ENCODE peak calls at places on chromosomes 12 and 14, in seven cellular contexts. K is tibial artery, S is ovary, C is dorsolateral prefrontal cortex, Y is coronary artery, E is fibroblast of lung, Z is mammary epithelial cell. N is an unnamed sample.

GRCh38 chr12:122558721-122559641 is 31.9 kb downstream of the KNTC1 start:
- DNase-seq in K (no peak), S (no peak), C (no peak), Y (no peak), E (no peak), Z (no peak), N (no peak)

GRCh38 chr12:112230136-112230535 is 104.8 kb downstream of the TRAFD1 start:
- DNase-seq in K (no peak), S (no peak), C (no peak), Y (no peak), E (no peak), Z (no peak), N (no peak)

GRCh38 chr12:14995583-14996425 is 23.0 kb downstream of the PDE6H start:
- DNase-seq in K (no peak), S (no peak), C (no peak), Y (no peak), E (peak), Z (peak), N (peak)

GRCh38 chr12:1993341-1993740 is 10.9 kb downstream of the DCP1B start:
- DNase-seq in K (no peak), S (no peak), C (no peak), Y (no peak), E (peak), Z (peak), N (peak)

GRCh38 chr14:71399057-71399487 is 491.8 kb downstream of the PCNX1 start:
- DNase-seq in K (no peak), S (no peak), C (no peak), Y (no peak), E (peak), Z (no peak), N (no peak)

GRCh38 chr14:36086629-36087380 is 89.7 kb downstream of the PTCSC3 start:
- DNase-seq in K (no peak), S (no peak), C (no peak), Y (no peak), E (no peak), Z (no peak), N (no peak)

GRCh38 chr12:69059465-69060457 is 126.8 kb upstream of the CPM start:
- DNase-seq in K (no peak), S (no peak), C (no peak), Y (no peak), E (peak), Z (peak), N (peak)

GRCh38 chr12:110340706-110341105 is 59.7 kb downstream of the ATP2A2 start:
- DNase-seq in K (no peak), S (no peak), C (no peak), Y (no peak), E (peak), Z (peak), N (no peak)

GRCh38 chr14:58716706-58717105 is 78.9 kb downstream of the DACT1 start:
- DNase-seq in K (no peak), S (no peak), C (no peak), Y (no peak), E (no peak), Z (no peak), N (no peak)

GRCh38 chr12:54431911-54432814 is 13.1 kb upstream of the ITGA5 start:
- DNase-seq in K (peak), S (peak), C (no peak), Y (peak), E (peak), Z (peak), N (no peak)

GRCh38 chr12:13523926-13524325 is 327.4 kb downstream of the EMP1 start:
- DNase-seq in K (no peak), S (no peak), C (no peak), Y (no peak), E (no peak), Z (no peak), N (no peak)

GRCh38 chr12:129887047-129887568 is 16.7 kb downstream of the TMEM132D start:
- DNase-seq in K (no peak), S (no peak), C (peak), Y (no peak), E (peak), Z (no peak), N (no peak)

GRCh38 chr12:57489157-57489641 is 1.3 kb downstream of the MARS1 start:
- DNase-seq in K (no peak), S (no peak), C (no peak), Y (no peak), E (peak), Z (no peak), N (peak)

GRCh38 chr12:45381351-45381750 is 165.5 kb downstream of the ANO6 start:
- DNase-seq in K (no peak), S (no peak), C (no peak), Y (no peak), E (no peak), Z (peak), N (no peak)

GRCh38 chr14:26204362-26204953 is 393.4 kb downstream of the NOVA1 start:
- DNase-seq in K (no peak), S (no peak), C (no peak), Y (no peak), E (no peak), Z (no peak), N (no peak)

GRCh38 chr14:26206640-26207039 is 391.2 kb downstream of the NOVA1 start:
- DNase-seq in K (no peak), S (no peak), C (no peak), Y (no peak), E (no peak), Z (no peak), N (no peak)

GRCh38 chr14:26200675-26201074 is 397.2 kb downstream of the NOVA1 start:
- DNase-seq in K (no peak), S (no peak), C (no peak), Y (no peak), E (peak), Z (no peak), N (no peak)

GRCh38 chr14:26199599-26200370 is 398.0 kb downstream of the NOVA1 start:
- DNase-seq in K (no peak), S (no peak), C (no peak), Y (no peak), E (peak), Z (no peak), N (no peak)

DNA sequence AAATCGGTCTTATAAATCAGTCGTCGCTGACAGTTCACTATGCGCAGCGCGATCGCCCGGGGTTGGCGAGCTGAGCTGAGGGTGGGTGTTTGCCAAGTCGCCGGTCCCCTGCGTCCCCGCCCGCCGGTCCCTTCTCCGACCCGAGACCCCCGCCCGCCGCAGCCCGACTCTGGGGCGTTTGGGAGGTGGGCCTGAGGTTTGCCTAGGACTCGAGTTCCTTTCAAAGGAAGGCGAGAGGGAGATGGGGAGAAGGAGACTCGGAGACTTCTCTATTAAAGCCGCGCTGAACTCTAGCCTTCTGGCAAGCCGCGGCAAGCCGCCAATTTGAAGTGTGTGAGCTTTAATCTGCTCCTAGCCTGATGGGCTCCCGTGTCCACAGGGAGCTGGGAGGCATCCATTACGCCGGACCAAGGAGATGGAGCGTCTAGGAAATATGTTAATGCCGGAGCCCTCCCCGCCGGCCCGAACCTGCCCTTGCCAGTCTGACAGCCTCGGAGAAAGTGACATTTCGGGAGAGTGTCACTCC is 392.8 kb downstream of the NOVA1 start:
- DNase-seq in K (peak), S (peak), C (peak), Y (no peak), E (peak), Z (no peak), N (peak)
- H3K4me3 ChIP-seq in K (peak), S (peak), C (peak), Y (peak), E (peak), Z (no peak), N (no peak)

GRCh38 chr12:106305376-106305775 is 2.8 kb downstream of the TCP11L2 start:
- DNase-seq in K (no peak), S (no peak), C (no peak), Y (no peak), E (peak), Z (peak), N (no peak)
- H3K27ac ChIP-seq in K (no peak), S (no peak), C (peak), Y (no peak), E (no peak), Z (no peak), N (no peak)

DNA sequence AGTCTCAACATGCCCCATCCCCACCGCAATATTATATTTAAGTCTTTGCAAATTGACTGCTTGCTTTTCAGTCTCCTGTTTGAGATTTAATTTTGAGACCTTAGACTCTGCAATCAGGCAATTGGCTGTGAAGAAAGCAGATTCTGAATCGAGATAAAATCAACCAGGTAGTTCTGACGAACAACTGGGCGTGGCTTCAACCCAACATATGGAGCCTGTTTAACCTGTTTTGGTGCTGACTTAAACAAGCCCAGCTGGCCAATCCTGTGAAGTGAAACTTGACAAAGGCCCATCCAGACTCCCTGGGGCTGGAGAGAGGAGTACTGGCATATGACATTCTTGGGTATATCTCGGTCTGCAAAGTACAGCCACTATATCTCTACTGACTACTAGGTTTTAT is 9.8 kb upstream of the CIPC start:
- DNase-seq in K (no peak), S (no peak), C (no peak), Y (no peak), E (no peak), Z (peak), N (no peak)
- H3K4me3 ChIP-seq in K (no peak), S (no peak), C (no peak), Y (no peak), E (no peak), Z (no peak), N (no peak)

GRCh38 chr12:25074113-25074512 is 120.8 kb downstream of the DNAI7 start:
- DNase-seq in K (no peak), S (no peak), C (no peak), Y (no peak), E (no peak), Z (peak), N (no peak)

GRCh38 chr12:25072901-25073645 is 121.9 kb downstream of the DNAI7 start:
- DNase-seq in K (no peak), S (no peak), C (no peak), Y (no peak), E (no peak), Z (no peak), N (no peak)

GRCh38 chr12:25069221-25069620 is 120.3 kb upstream of the BCAT1 start:
- DNase-seq in K (no peak), S (no peak), C (no peak), Y (no peak), E (no peak), Z (no peak), N (no peak)

GRCh38 chr12:25074954-25075353 is 120.0 kb downstream of the DNAI7 start:
- DNase-seq in K (no peak), S (no peak), C (no peak), Y (no peak), E (no peak), Z (no peak), N (no peak)

GRCh38 chr12:25071366-25071765 is 122.5 kb upstream of the BCAT1 start:
- DNase-seq in K (no peak), S (no peak), C (no peak), Y (no peak), E (no peak), Z (no peak), N (no peak)
- H3K27ac ChIP-seq in K (no peak), S (no peak), C (no peak), Y (no peak), E (no peak), Z (no peak), N (no peak)

GRCh38 chr14:106844608-106845285 is 1318.4 kb downstream of the TMEM121 start:
- DNase-seq in K (peak), S (peak), C (no peak), Y (no peak), E (no peak), Z (peak), N (no peak)
- H3K4me3 ChIP-seq in K (peak), S (peak), C (peak), Y (peak), E (no peak), Z (peak), N (peak)

GRCh38 chr12:7060353-7060954 is at the start of gene C1S:
- DNase-seq in K (peak), S (peak), C (no peak), Y (peak), E (peak), Z (peak), N (peak)

GRCh38 chr12:7061596-7061995 is 1.1 kb downstream of the C1S start:
- DNase-seq in K (no peak), S (peak), C (no peak), Y (peak), E (no peak), Z (no peak), N (no peak)

GRCh38 chr12:7058850-7059249 is 1.7 kb upstream of the C1S start:
- DNase-seq in K (no peak), S (no peak), C (no peak), Y (no peak), E (no peak), Z (no peak), N (no peak)

GRCh38 chr12:7059780-7060179 is 738 bp upstream of the C1S start:
- DNase-seq in K (no peak), S (no peak), C (no peak), Y (peak), E (no peak), Z (no peak), N (no peak)

GRCh38 chr12:7061138-7061537 is 620 bp downstream of the C1S start:
- DNase-seq in K (no peak), S (peak), C (no peak), Y (peak), E (no peak), Z (no peak), N (no peak)
- H3K27ac ChIP-seq in K (peak), S (peak), C (peak), Y (peak), E (peak), Z (no peak), N (peak)